ENCODE peak calls at places on chromosomes 16 and 17, in four cellular contexts. V, C, L and B are unnamed samples.

GRCh38 chr17:2049333-2050245 is 5.3 kb upstream of the HIC1 start:
- DNase-seq in V (peak), C (no peak), L (peak), B (peak)

GRCh38 chr17:17693253-17693954 is 12.1 kb downstream of the RAI1 start:
- DNase-seq in V (peak), C (peak), L (no peak), B (peak)

GRCh38 chr17:38912221-38912813 is 13.1 kb upstream of the LASP1NB start:
- DNase-seq in V (no peak), C (no peak), L (no peak), B (no peak)

GRCh38 chr16:28609631-28610594 is at the start of gene SULT1A1:
- DNase-seq in V (peak), C (peak), L (peak), B (no peak)

GRCh38 chr16:12090162-12090552 is 113.6 kb downstream of the SNX29 start:
- DNase-seq in V (peak), C (no peak), L (no peak), B (no peak)

GRCh38 chr16:50308237-50308965 is 42.0 kb downstream of the ADCY7 start:
- DNase-seq in V (no peak), C (no peak), L (no peak), B (no peak)

GRCh38 chr17:77542551-77543490 is 402.1 kb downstream of the SEC14L1 start:
- DNase-seq in V (peak), C (peak), L (peak), B (peak)

GRCh38 chr17:45370949-45371413 is 54.2 kb upstream of the MAP3K14 start:
- DNase-seq in V (peak), C (no peak), L (no peak), B (peak)

GRCh38 chr16:70429888-70430666 is 8.8 kb downstream of the ST3GAL2 start:
- DNase-seq in V (no peak), C (no peak), L (peak), B (no peak)

GRCh38 chr16:70430667-70431536 is 8.0 kb downstream of the ST3GAL2 start:
- DNase-seq in V (no peak), C (peak), L (peak), B (no peak)

GRCh38 chr16:70427786-70428177 is 11.1 kb downstream of the ST3GAL2 start:
- DNase-seq in V (no peak), C (no peak), L (no peak), B (no peak)

GRCh38 chr16:70432304-70432799 is 6.5 kb downstream of the ST3GAL2 start:
- DNase-seq in V (no peak), C (no peak), L (peak), B (no peak)

GRCh38 chr16:70428178-70428998 is 10.5 kb downstream of the ST3GAL2 start:
- DNase-seq in V (peak), C (peak), L (peak), B (peak)
- TF ChIP-seq USF2 in V (no peak), C (no peak), L (peak), B (no peak)

DNA sequence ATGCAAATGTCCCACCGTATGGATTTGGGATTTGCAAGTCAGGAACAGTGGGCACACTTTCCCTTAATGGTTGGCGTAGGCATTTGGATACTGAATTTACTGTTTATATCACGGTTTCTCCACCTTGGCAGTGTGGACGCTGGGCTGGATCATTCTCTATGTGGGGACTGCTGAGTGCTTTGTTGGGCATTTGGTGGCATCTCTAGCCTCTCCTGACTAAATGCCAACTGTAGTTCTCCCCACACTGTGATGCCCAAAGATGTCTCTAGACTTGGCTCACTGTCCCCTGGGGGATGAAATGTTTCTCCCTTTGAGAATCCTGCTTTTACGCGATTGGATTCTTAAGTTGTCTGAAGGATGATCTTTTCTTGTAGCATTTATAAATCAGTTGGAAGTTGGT is 49.0 kb downstream of the RBFOX1 start:
- DNase-seq in V (no peak), C (no peak), L (no peak), B (no peak)
- TF ChIP-seq NR3C1 in V (no peak), C (no peak), L (no peak), B (no peak)

DNA sequence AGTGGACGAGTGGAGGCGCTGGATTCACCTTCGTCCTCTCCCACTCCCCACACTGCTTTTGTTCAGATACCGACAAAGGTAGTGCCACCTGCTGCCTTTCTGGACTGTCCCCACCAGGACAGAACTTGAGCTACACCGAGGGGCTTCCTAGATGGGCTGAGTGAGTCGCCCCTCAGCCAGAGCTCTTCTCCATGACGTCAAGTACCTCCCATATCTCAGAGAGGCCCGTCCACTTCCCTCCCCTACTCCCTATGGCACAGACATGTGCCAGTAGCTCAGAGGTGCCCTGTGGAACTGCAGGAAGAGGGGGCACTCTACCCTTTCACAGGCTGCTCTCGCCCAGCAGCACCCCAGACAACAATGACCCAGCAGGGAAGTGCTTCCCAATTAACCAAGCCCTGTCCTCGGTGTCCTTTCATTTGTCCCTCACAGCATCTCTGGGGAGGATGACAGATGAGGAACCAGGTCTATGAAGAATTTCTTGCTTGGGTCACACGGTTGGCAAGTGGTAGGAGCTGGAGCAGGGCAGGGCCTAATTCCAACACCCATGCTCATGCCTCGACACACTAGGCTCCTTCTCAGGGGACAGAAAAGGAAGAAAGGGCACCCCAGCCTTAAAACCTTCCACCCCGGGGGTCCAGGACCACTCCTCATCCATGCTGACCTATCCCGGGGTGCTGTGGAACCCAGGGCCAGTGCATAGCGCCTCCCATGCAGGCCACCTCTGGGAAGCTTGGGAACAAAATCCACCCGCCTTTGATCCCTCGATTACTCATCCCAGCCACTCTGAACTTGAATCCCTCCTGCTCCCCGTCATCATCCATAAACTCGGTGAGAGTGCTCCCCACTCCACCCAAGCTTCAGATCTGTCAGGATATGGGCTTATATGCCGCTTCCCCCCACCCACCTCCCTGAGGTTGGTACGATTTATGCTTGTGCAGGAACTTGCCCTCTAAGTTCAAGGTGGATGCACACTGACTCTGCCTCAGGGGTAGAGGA is 51.7 kb downstream of the WNT3 start:
- DNase-seq in V (no peak), C (no peak), L (no peak), B (no peak)
- TF ChIP-seq USF2 in V (no peak), C (no peak), L (no peak), B (no peak)

DNA sequence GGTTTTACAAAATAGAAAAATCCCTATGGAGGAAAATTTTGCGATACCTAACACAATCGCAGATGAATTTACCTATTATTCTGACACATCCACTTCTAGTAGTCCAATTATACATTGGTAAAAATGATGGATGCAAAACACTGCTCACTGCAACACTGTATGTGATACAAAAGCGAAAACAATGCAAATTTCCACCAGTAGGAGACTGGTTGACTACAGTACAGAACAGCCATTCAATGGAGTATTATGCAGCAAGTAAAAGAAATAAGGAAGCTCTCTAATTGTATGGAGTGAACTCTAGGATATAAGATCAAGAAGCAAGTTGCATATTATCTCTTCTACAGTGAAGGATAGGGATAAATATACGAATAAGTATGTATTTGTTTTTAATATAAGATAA is 48.5 kb downstream of the SETD6 start:
- DNase-seq in V (no peak), C (no peak), L (peak), B (no peak)
- TF ChIP-seq NR3C1 in V (no peak), C (no peak), L (no peak), B (no peak)

GRCh38 chr17:64155090-64155630 is 25.2 kb upstream of the ERN1 start:
- DNase-seq in V (no peak), C (no peak), L (no peak), B (no peak)
- TF ChIP-seq USF2 in V (no peak), C (no peak), L (no peak), B (no peak)

GRCh38 chr17:82327289-82327688 is 6.3 kb downstream of the SECTM1 start:
- DNase-seq in V (no peak), C (no peak), L (no peak), B (no peak)
- TF ChIP-seq NR3C1 in V (no peak), C (no peak), L (no peak), B (no peak)

GRCh38 chr17:32783602-32784001 is 93.3 kb downstream of the MYO1D start:
- DNase-seq in V (no peak), C (peak), L (peak), B (peak)
- TF ChIP-seq USF2 in V (no peak), C (no peak), L (no peak), B (no peak)

GRCh38 chr17:35255316-35255715 is 12.4 kb downstream of the SLFN5 start:
- DNase-seq in V (no peak), C (no peak), L (no peak), B (no peak)

GRCh38 chr17:35252646-35253045 is 9.8 kb downstream of the SLFN5 start:
- DNase-seq in V (no peak), C (no peak), L (no peak), B (no peak)

GRCh38 chr17:35257080-35257701 is 14.3 kb downstream of the SLFN5 start:
- DNase-seq in V (no peak), C (peak), L (no peak), B (peak)

GRCh38 chr17:35256629-35257028 is 13.8 kb downstream of the SLFN5 start:
- DNase-seq in V (peak), C (no peak), L (no peak), B (no peak)

GRCh38 chr17:35254107-35254802 is 11.4 kb downstream of the SLFN5 start:
- DNase-seq in V (no peak), C (peak), L (no peak), B (peak)
- TF ChIP-seq NR3C1 in V (no peak), C (no peak), L (no peak), B (no peak)

GRCh38 chr17:50802609-50803571 is 32.5 kb upstream of the WFIKKN2 start:
- DNase-seq in V (no peak), C (no peak), L (no peak), B (no peak)
- TF ChIP-seq USF2 in V (no peak), C (no peak), L (no peak), B (no peak)